ENCODE peak calls at places on chromosomes 11 and 22, in five cellular contexts. One of them, this sample, is unnamed.

GRCh38 chr11:56670984-56671383 is 7.5 kb downstream of the OR5AR1 start:
- DNase-seq in heart right ventricle: no peak
- DNase-seq in glutamatergic neuron: no peak
- DNase-seq in cardiac muscle cell: no peak
- DNase-seq in neural progenitor cell: no peak
- DNase-seq in this sample: no peak

GRCh38 chr11:92707665-92708064 is 261.8 kb upstream of the MTNR1B start:
- DNase-seq in heart right ventricle: peak
- DNase-seq in glutamatergic neuron: no peak
- DNase-seq in cardiac muscle cell: peak
- DNase-seq in neural progenitor cell: no peak
- DNase-seq in this sample: no peak

GRCh38 chr11:60948251-60948650 is 3.7 kb downstream of the SLC15A3 start:
- DNase-seq in heart right ventricle: no peak
- DNase-seq in glutamatergic neuron: no peak
- DNase-seq in cardiac muscle cell: no peak
- DNase-seq in neural progenitor cell: no peak
- DNase-seq in this sample: no peak

GRCh38 chr11:35682230-35683195 is 19.9 kb downstream of the TRIM44 start:
- DNase-seq in heart right ventricle: no peak
- DNase-seq in glutamatergic neuron: peak
- DNase-seq in cardiac muscle cell: no peak
- DNase-seq in neural progenitor cell: peak
- DNase-seq in this sample: no peak

GRCh38 chr11:32434387-32435151 is 770 bp downstream of the WT1 start:
- DNase-seq in heart right ventricle: peak
- DNase-seq in glutamatergic neuron: peak
- DNase-seq in cardiac muscle cell: no peak
- DNase-seq in neural progenitor cell: peak
- DNase-seq in this sample: peak

GRCh38 chr11:12287009-12287373 is 90.4 kb upstream of the PARVA start:
- DNase-seq in heart right ventricle: no peak
- DNase-seq in glutamatergic neuron: no peak
- DNase-seq in cardiac muscle cell: no peak
- DNase-seq in neural progenitor cell: no peak
- DNase-seq in this sample: no peak

GRCh38 chr11:114832532-114833125 is 154.3 kb downstream of the NXPE2 start:
- DNase-seq in heart right ventricle: no peak
- DNase-seq in glutamatergic neuron: no peak
- DNase-seq in cardiac muscle cell: peak
- DNase-seq in neural progenitor cell: no peak
- DNase-seq in this sample: no peak

GRCh38 chr11:65653229-65654225 is 9.2 kb downstream of the RELA start:
- DNase-seq in heart right ventricle: no peak
- DNase-seq in glutamatergic neuron: no peak
- DNase-seq in cardiac muscle cell: no peak
- DNase-seq in neural progenitor cell: no peak
- DNase-seq in this sample: no peak

GRCh38 chr11:27812341-27812740 is 112.1 kb upstream of the BDNF start:
- DNase-seq in heart right ventricle: no peak
- DNase-seq in glutamatergic neuron: no peak
- DNase-seq in cardiac muscle cell: no peak
- DNase-seq in neural progenitor cell: no peak
- DNase-seq in this sample: no peak

GRCh38 chr22:49296561-49296960 is 531.1 kb downstream of the BRD1 start:
- DNase-seq in heart right ventricle: no peak
- DNase-seq in glutamatergic neuron: no peak
- DNase-seq in cardiac muscle cell: no peak
- DNase-seq in neural progenitor cell: no peak
- DNase-seq in this sample: no peak

GRCh38 chr22:39920134-39920743 is 19.4 kb downstream of the GRAP2 start:
- DNase-seq in heart right ventricle: no peak
- DNase-seq in glutamatergic neuron: no peak
- DNase-seq in cardiac muscle cell: no peak
- DNase-seq in neural progenitor cell: no peak
- DNase-seq in this sample: no peak

GRCh38 chr11:130648601-130649000 is 200.2 kb downstream of the ADAMTS15 start:
- DNase-seq in heart right ventricle: peak
- DNase-seq in glutamatergic neuron: no peak
- DNase-seq in cardiac muscle cell: no peak
- DNase-seq in neural progenitor cell: no peak
- DNase-seq in this sample: no peak

GRCh38 chr11:95684701-95685100 is 104.9 kb downstream of the FAM76B start:
- DNase-seq in heart right ventricle: no peak
- DNase-seq in glutamatergic neuron: no peak
- DNase-seq in cardiac muscle cell: no peak
- DNase-seq in neural progenitor cell: no peak
- DNase-seq in this sample: no peak

GRCh38 chr11:46345881-46346484 is 1.3 kb upstream of the DGKZ start:
- DNase-seq in heart right ventricle: no peak
- DNase-seq in glutamatergic neuron: no peak
- DNase-seq in cardiac muscle cell: no peak
- DNase-seq in neural progenitor cell: no peak
- DNase-seq in this sample: no peak

GRCh38 chr11:110050201-110050506 is 43.0 kb upstream of the ZC3H12C start:
- DNase-seq in heart right ventricle: no peak
- DNase-seq in glutamatergic neuron: no peak
- DNase-seq in cardiac muscle cell: no peak
- DNase-seq in neural progenitor cell: no peak
- DNase-seq in this sample: no peak

GRCh38 chr11:10856689-10857603 is 907 bp downstream of the ZBED5 start:
- DNase-seq in heart right ventricle: peak
- DNase-seq in glutamatergic neuron: no peak
- DNase-seq in cardiac muscle cell: peak
- DNase-seq in neural progenitor cell: peak
- DNase-seq in this sample: peak

GRCh38 chr22:31828739-31829138 is 74.9 kb downstream of the DEPDC5 start:
- DNase-seq in heart right ventricle: no peak
- DNase-seq in glutamatergic neuron: no peak
- DNase-seq in cardiac muscle cell: no peak
- DNase-seq in neural progenitor cell: no peak
- DNase-seq in this sample: no peak

GRCh38 chr11:3202305-3202704 is 16.3 kb downstream of the MRGPRG start:
- DNase-seq in heart right ventricle: no peak
- DNase-seq in glutamatergic neuron: no peak
- DNase-seq in cardiac muscle cell: no peak
- DNase-seq in neural progenitor cell: no peak
- DNase-seq in this sample: no peak

GRCh38 chr22:27337676-27338075 is 463.9 kb downstream of the MN1 start:
- DNase-seq in heart right ventricle: no peak
- DNase-seq in glutamatergic neuron: no peak
- DNase-seq in cardiac muscle cell: no peak
- DNase-seq in neural progenitor cell: no peak
- DNase-seq in this sample: no peak

GRCh38 chr11:79397252-79397651 is 43.6 kb downstream of the TENM4 start:
- DNase-seq in heart right ventricle: no peak
- DNase-seq in glutamatergic neuron: no peak
- DNase-seq in cardiac muscle cell: no peak
- DNase-seq in neural progenitor cell: no peak
- DNase-seq in this sample: no peak

GRCh38 chr11:5129457-5129877 is 8.7 kb downstream of the OR52A5 start:
- DNase-seq in heart right ventricle: no peak
- DNase-seq in glutamatergic neuron: no peak
- DNase-seq in cardiac muscle cell: no peak
- DNase-seq in neural progenitor cell: no peak
- DNase-seq in this sample: no peak

GRCh38 chr22:39317084-39317755 is 2.2 kb downstream of the RPL3 start:
- DNase-seq in heart right ventricle: no peak
- DNase-seq in glutamatergic neuron: no peak
- DNase-seq in cardiac muscle cell: no peak
- DNase-seq in neural progenitor cell: no peak
- DNase-seq in this sample: no peak

GRCh38 chr11:110148775-110149744 is 55.9 kb downstream of the ZC3H12C start:
- DNase-seq in heart right ventricle: no peak
- DNase-seq in glutamatergic neuron: no peak
- DNase-seq in cardiac muscle cell: no peak
- DNase-seq in neural progenitor cell: no peak
- DNase-seq in this sample: no peak

GRCh38 chr22:38943181-38943580 is 14.2 kb upstream of the APOBEC3A start:
- DNase-seq in heart right ventricle: no peak
- DNase-seq in glutamatergic neuron: no peak
- DNase-seq in cardiac muscle cell: no peak
- DNase-seq in neural progenitor cell: peak
- DNase-seq in this sample: no peak

DNA sequence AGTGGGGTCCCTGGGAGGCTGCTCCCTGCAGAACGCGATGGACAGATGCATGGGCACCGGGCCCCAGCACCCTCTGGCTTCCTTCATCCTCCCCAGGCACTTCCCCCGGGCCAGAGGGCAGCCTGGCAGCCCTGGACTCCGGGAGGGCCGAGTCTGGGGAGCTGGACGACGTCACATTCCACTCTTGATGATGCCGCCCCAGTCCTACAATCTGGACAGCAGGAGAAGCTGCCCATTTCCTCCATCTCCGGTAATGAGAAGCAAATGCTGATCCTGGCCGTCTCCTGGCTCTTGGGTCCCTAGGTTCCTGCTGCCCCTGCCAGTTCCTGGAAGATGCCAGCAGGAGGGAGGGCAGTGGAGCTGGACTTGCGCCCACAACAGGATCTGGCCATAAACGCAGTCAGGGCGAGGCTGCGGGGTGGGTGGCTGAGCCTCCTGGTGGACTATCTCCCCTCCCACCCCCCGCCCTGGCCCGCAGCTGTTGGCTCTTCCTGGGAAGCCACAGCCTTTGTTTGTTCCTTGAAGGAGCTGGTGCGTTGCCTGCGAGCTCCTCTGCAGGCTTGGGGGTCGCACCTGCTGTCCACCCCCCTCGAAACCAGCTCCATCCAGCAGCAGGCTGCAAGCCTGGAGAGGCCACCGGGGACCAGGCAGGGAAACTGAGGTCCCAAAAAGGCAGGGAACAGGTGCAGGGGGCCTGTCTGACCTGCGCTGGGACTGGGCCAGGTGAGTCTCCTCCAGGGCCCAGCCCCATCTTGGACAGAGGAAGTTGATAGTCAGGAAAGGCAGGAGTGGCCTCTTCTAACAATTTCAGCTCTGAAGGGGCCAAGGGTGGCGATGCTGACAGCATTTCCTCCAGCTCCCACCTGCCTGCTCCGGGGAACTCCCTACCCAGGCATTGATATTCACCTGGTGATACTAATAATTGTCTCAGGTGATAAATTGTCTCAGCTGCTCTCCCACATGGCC is 17.9 kb upstream of the MUC6 start:
- DNase-seq in heart right ventricle: no peak
- DNase-seq in glutamatergic neuron: no peak
- DNase-seq in cardiac muscle cell: no peak
- DNase-seq in neural progenitor cell: no peak
- DNase-seq in this sample: peak
- TF ChIP-seq CTCF in heart right ventricle: no peak
- TF ChIP-seq CTCF in glutamatergic neuron: no peak
- TF ChIP-seq CTCF in cardiac muscle cell: no peak
- TF ChIP-seq CTCF in neural progenitor cell: no peak
- TF ChIP-seq CTCF in this sample: no peak

GRCh38 chr22:43159484-43160178 is 8.3 kb downstream of the TSPO start:
- DNase-seq in heart right ventricle: no peak
- DNase-seq in glutamatergic neuron: peak
- DNase-seq in cardiac muscle cell: no peak
- DNase-seq in neural progenitor cell: peak
- DNase-seq in this sample: peak
- TF ChIP-seq CTCF in heart right ventricle: peak
- TF ChIP-seq CTCF in glutamatergic neuron: peak
- TF ChIP-seq CTCF in cardiac muscle cell: peak
- TF ChIP-seq CTCF in neural progenitor cell: peak
- TF ChIP-seq CTCF in this sample: peak

GRCh38 chr22:20177217-20177911 is 26.5 kb upstream of the CCDC188 start:
- DNase-seq in heart right ventricle: no peak
- DNase-seq in glutamatergic neuron: no peak
- DNase-seq in cardiac muscle cell: no peak
- DNase-seq in neural progenitor cell: no peak
- DNase-seq in this sample: no peak

GRCh38 chr22:20173720-20174119 is 22.9 kb upstream of the CCDC188 start:
- DNase-seq in heart right ventricle: no peak
- DNase-seq in glutamatergic neuron: no peak
- DNase-seq in cardiac muscle cell: no peak
- DNase-seq in neural progenitor cell: peak
- DNase-seq in this sample: no peak

GRCh38 chr22:20176421-20177060 is 25.7 kb upstream of the CCDC188 start:
- DNase-seq in heart right ventricle: no peak
- DNase-seq in glutamatergic neuron: no peak
- DNase-seq in cardiac muscle cell: no peak
- DNase-seq in neural progenitor cell: no peak
- DNase-seq in this sample: no peak

GRCh38 chr22:20174785-20175596 is 24.1 kb upstream of the CCDC188 start:
- DNase-seq in heart right ventricle: no peak
- DNase-seq in glutamatergic neuron: peak
- DNase-seq in cardiac muscle cell: peak
- DNase-seq in neural progenitor cell: peak
- DNase-seq in this sample: no peak

GRCh38 chr22:20175597-20175900 is 24.7 kb upstream of the CCDC188 start:
- DNase-seq in heart right ventricle: no peak
- DNase-seq in glutamatergic neuron: no peak
- DNase-seq in cardiac muscle cell: no peak
- DNase-seq in neural progenitor cell: no peak
- DNase-seq in this sample: no peak
- TF ChIP-seq CTCF in heart right ventricle: no peak
- TF ChIP-seq CTCF in glutamatergic neuron: no peak
- TF ChIP-seq CTCF in cardiac muscle cell: no peak
- TF ChIP-seq CTCF in neural progenitor cell: no peak
- TF ChIP-seq CTCF in this sample: no peak

DNA sequence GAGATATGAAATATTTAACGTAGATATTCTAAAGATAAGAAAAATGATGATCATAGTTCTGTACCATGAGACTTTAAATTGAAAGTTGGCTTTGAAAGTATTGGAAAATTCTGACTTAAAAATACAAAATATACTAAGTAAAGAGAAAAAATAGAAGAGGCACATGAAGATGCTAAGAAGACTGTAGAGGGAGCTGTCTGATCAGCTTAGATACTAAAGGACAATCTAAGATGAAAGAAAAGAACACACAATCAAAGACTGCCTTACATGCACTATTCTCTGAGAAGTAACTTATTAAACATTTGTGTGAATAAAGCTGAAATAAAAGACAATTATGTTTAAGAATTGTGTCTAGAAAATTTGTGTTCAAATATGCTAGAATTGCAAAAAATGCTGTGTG is 55.1 kb downstream of the RBMXL2 start:
- DNase-seq in heart right ventricle: no peak
- DNase-seq in glutamatergic neuron: no peak
- DNase-seq in cardiac muscle cell: peak
- DNase-seq in neural progenitor cell: peak
- DNase-seq in this sample: no peak
- TF ChIP-seq CTCF in heart right ventricle: peak
- TF ChIP-seq CTCF in glutamatergic neuron: no peak
- TF ChIP-seq CTCF in cardiac muscle cell: peak
- TF ChIP-seq CTCF in neural progenitor cell: peak
- TF ChIP-seq CTCF in this sample: peak

DNA sequence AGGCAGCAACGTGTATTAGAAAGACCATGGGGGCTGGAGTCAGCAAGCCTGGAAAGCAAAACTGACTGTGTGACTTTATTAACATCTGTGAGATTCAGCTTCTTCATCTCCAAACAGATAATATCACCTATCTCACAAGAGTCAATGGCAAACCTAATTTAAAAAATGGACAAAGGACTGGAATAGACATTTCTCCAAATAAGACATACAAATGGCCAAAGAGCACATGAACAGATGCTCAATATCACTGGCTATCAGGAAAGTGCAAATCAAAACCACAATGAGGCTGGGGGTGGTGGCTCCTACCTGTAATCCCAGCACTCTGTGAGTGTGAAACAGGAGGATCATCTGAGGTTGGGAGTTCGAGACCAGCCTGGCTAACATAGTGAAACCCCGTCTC is 69.6 kb downstream of the CLPB start:
- DNase-seq in heart right ventricle: no peak
- DNase-seq in glutamatergic neuron: no peak
- DNase-seq in cardiac muscle cell: no peak
- DNase-seq in neural progenitor cell: no peak
- DNase-seq in this sample: no peak
- TF ChIP-seq CTCF in heart right ventricle: no peak
- TF ChIP-seq CTCF in glutamatergic neuron: no peak
- TF ChIP-seq CTCF in cardiac muscle cell: no peak
- TF ChIP-seq CTCF in neural progenitor cell: no peak
- TF ChIP-seq CTCF in this sample: no peak

This sample was measured in nephron progenitor cell.